ENCODE peak calls at places on chromosomes 16 and 17, in eight cellular contexts. E, S, M, G, X, Y, W and C are unnamed samples.
A peak's percentile ranks its signal among the peaks of the same experiment; 100 is the strongest.

GRCh38 chr17:41343031-41343430 is 7.6 kb downstream of the KRT33A start:
- DNase-seq in E (no peak), X (no peak), Y (no peak), W (no peak), M (no peak), G (no peak), S (no peak), C (no peak)

GRCh38 chr17:7282752-7283321 is 1.3 kb downstream of the SLC2A4 start:
- DNase-seq in E (no peak), Y (no peak), G (no peak), S (no peak), W (no peak), X (no peak), M (no peak), C (no peak)

GRCh38 chr16:11297492-11298142 is 16.5 kb upstream of the PRM1 start:
- DNase-seq in S (peak; percentile 84), G (peak; percentile 51), E (peak; percentile 59), W (peak; percentile 66), M (no peak), Y (peak; percentile 33), X (peak; percentile 96), C (peak; percentile 24)

GRCh38 chr17:74797824-74798223 is 21.7 kb upstream of the NAT9 start:
- DNase-seq in X (no peak), G (no peak), S (no peak), E (no peak), Y (no peak), W (no peak), M (no peak), C (no peak)

GRCh38 chr17:74485841-74486240 is 19.4 kb downstream of the CD300A start:
- DNase-seq in Y (no peak), M (no peak), X (no peak), S (no peak), W (no peak), E (no peak), G (no peak), C (no peak)

GRCh38 chr16:11127610-11128195 is 128.3 kb downstream of the SOCS1 start:
- DNase-seq in S (no peak), M (no peak), Y (no peak), E (no peak), G (no peak), X (no peak), W (no peak), C (no peak)

GRCh38 chr17:74516561-74516960 is 14.7 kb downstream of the CD300LB start:
- DNase-seq in X (no peak), G (no peak), Y (no peak), M (no peak), W (no peak), E (no peak), S (no peak), C (no peak)

GRCh38 chr16:17397499-17397891 is 73.3 kb downstream of the XYLT1 start:
- DNase-seq in Y (no peak), W (peak; percentile 61), S (no peak), X (no peak), M (no peak), G (peak; percentile 97), E (peak; percentile 89), C (no peak)

GRCh38 chr16:65769055-65769465 is 597.4 kb upstream of the CDH5 start:
- DNase-seq in X (peak; percentile 76), M (no peak), W (no peak), G (no peak), E (no peak), Y (no peak), S (no peak), C (no peak)

GRCh38 chr16:89657442-89658220 is at the start of the genes CHMP1A and SPATA33:
- DNase-seq in E (peak; percentile 89), S (peak; percentile 81), G (peak; percentile 81), X (peak; percentile 68), W (peak; percentile 92), Y (peak; percentile 50), M (peak; percentile 80), C (peak; percentile 90)

GRCh38 chr16:11157143-11157542 is 98.9 kb downstream of the SOCS1 start:
- DNase-seq in Y (no peak), X (no peak), M (no peak), G (no peak), E (no peak), S (no peak), W (no peak), C (no peak)

GRCh38 chr16:68242926-68243858 is 2.0 kb upstream of the PLA2G15 start:
- DNase-seq in X (no peak), G (no peak), Y (no peak), M (no peak), W (no peak), E (no peak), S (no peak), C (no peak)

GRCh38 chr16:68244903-68245853 is at the start of gene PLA2G15:
- DNase-seq in Y (peak; percentile 88), E (peak; percentile 98), G (peak; percentile 92), M (peak; percentile 83), X (peak; percentile 96), S (peak; percentile 95), W (peak; percentile 97), C (peak; percentile 94)

GRCh38 chr16:68246121-68246520 is 948 bp downstream of the PLA2G15 start:
- DNase-seq in G (no peak), W (no peak), X (no peak), M (no peak), Y (no peak), E (no peak), S (no peak), C (no peak)

GRCh38 chr16:68246671-68247070 is 1.5 kb downstream of the PLA2G15 start:
- DNase-seq in X (no peak), E (peak; percentile 50), Y (no peak), M (no peak), S (no peak), W (no peak), G (peak; percentile 59), C (no peak)

DNA sequence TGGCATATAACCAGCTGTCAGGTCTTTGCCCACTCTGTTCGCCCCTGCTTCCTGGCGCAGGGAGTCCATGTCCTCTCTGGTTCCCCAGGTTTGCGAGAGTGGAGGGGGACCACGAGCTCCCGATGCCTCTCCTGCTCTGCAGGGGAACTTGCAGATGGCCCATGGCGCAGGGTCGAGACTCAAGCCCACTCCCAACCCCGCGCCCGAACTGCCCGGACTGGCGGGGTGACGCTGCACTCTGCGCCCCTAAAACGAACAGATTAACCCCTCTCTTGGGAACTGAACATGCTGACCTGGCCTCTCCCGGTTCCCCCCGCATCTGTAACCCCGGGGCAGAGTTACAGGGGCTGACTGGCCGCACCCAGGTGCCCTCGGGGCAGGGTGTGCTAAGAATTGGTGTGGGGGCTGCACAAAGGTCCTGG is 681 bp upstream of the PLA2G15 start:
- DNase-seq in S (no peak), Y (no peak), W (no peak), G (no peak), M (no peak), E (no peak), X (no peak), C (no peak)
- H3K27ac ChIP-seq in S (peak overlapping the region; percentile 35), Y (no peak overlapping the region), W (peak overlapping the region; percentile 10), G (no peak overlapping the region), M (no peak overlapping the region), E (no peak overlapping the region), X (peak overlapping the region; percentile 58), C (no peak overlapping the region)

GRCh38 chr17:78390241-78391050 is 12.0 kb downstream of the PGS1 start:
- DNase-seq in W (peak; percentile 97), Y (peak; percentile 96), G (no peak), M (no peak), X (no peak), S (no peak), E (peak; percentile 64), C (no peak)

GRCh38 chr17:78391051-78391431 is 12.6 kb downstream of the PGS1 start:
- DNase-seq in E (no peak), X (no peak), M (no peak), W (no peak), Y (no peak), S (no peak), G (no peak), C (no peak)

GRCh38 chr17:78391843-78392242 is 13.4 kb downstream of the PGS1 start:
- DNase-seq in M (peak; percentile 13), Y (no peak), G (no peak), W (peak; percentile 79), S (no peak), X (no peak), E (no peak), C (no peak)

GRCh38 chr17:78384479-78385175 is 6.2 kb downstream of the PGS1 start:
- DNase-seq in G (no peak), Y (no peak), M (no peak), E (no peak), X (peak; percentile 40), W (no peak), S (no peak), C (no peak)

DNA sequence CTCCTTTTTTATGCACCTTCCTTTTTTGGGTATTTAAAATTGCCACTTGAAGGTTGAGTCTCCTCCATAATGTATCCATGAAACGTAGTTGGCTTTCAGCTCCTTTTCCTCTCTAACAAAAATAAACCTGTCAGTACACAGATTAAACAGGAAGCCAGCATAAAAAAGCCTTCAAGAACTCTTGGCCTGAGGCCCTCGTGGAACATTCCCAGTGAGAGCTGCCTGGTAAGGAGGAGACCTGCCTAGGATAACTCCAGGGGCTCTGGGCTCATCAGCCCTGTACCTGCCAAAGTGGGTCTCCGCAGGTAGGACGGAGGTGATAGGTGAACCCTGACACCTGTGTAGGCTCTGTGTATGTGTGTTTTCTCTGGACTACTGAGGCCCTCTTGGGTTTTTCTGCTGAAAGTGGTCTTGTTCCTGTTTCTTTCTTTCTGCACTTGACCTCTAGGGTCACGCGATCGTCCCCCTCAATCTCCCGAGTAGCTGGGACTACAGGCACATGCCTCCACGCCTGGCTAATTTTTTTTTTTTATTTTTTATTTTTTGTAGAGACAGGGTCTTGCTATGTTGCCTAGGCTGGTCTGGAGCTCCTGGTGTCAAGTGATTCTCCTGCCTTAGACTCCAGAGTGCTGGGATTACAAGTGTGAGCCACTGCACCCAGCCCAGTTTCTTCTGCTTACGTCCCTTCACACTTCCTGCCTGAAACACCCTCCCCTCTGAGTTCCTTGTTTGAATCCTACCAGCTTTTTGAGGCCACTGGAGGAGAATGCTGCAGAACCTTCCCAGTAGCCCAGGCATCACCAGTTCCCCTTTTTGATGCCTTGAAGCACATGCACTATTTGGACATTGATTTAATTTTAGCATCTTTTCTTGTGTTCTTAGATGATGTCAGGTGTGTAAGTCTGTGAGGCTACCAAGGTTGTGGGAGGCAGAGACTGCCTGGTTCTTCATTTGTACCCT is 9.8 kb downstream of the PGS1 start:
- DNase-seq in E (peak; percentile 64), G (no peak), S (peak; percentile 78), Y (no peak), M (no peak), W (no peak), X (peak; percentile 93), C (no peak)
- H3K4me3 ChIP-seq in E (no peak overlapping the region), G (no peak overlapping the region), S (no peak overlapping the region), Y (no peak overlapping the region), M (no peak overlapping the region), W (no peak overlapping the region), X (no peak overlapping the region), C (no peak overlapping the region)

GRCh38 chr16:81676571-81677374 is 102.3 kb upstream of the PLCG2 start:
- DNase-seq in W (peak; percentile 93), S (no peak), X (no peak), G (no peak), Y (no peak), E (no peak), M (no peak), C (no peak)
- H3K27ac ChIP-seq in W (peak overlapping the region; percentile 84), S (no peak overlapping the region), X (no peak overlapping the region), G (no peak overlapping the region), Y (no peak overlapping the region), E (no peak overlapping the region), M (no peak overlapping the region), C (no peak overlapping the region)

DNA sequence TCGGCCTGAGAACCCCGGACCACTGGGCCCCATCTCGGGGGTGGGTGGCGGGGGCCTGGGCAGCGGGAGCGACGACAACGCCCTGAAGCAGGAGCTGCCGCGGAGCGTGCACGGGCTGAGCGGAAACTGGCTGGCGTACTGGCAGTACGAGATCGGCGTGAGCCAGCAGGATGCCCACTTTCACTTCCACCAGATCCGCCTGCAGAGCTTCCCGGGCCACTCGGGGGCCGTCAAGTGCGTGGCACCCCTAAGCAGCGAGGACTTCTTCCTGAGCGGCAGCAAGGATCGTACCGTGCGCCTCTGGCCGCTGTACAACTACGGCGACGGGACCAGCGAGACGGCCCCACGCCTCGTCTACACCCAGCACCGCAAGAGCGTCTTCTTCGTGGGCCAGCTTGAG is 8.9 kb upstream of the SERPINF2 start:
- DNase-seq in X (no peak), Y (no peak), S (no peak), W (no peak), M (no peak), E (no peak), G (no peak), C (no peak)
- H3K4me3 ChIP-seq in X (no peak overlapping the region), Y (no peak overlapping the region), S (no peak overlapping the region), W (no peak overlapping the region), M (no peak overlapping the region), E (no peak overlapping the region), G (no peak overlapping the region), C (no peak overlapping the region)